ENCODE peak calls at places on chromosomes 16 and 17, in seven cellular contexts. L is IMR-90, Y is vagina, A is lung, W is thoracic aorta, F is mucosa of descending colon, I is AG04450. B is an unnamed sample. For H3K9me3, the result is how much of the 10 kb centered on the place peaks cover.

GRCh38 chr17:31508310-31509094 is 117.0 kb downstream of the RAB11FIP4 start:
- DNase-seq in L (peak), Y (no peak), A (no peak), W (no peak), F (peak), I (no peak), B (peak)

GRCh38 chr16:50381679-50382440 is 13.1 kb upstream of the BRD7 start:
- DNase-seq in L (no peak), Y (no peak), A (no peak), W (no peak), F (no peak), I (no peak), B (no peak)

GRCh38 chr16:88650749-88651275 is at the start of gene CYBA:
- DNase-seq in L (peak), Y (no peak), A (peak), W (no peak), F (peak), I (no peak), B (peak)

GRCh38 chr17:45430738-45431530 is 1.7 kb downstream of the ARHGAP27 start:
- DNase-seq in L (no peak), Y (no peak), A (peak), W (no peak), F (peak), I (no peak), B (no peak)

GRCh38 chr17:21228111-21228510 is 14.2 kb upstream of the TMEM11 start:
- DNase-seq in L (no peak), Y (no peak), A (no peak), W (no peak), F (no peak), I (no peak), B (no peak)

GRCh38 chr17:51056813-51057510 is 63.7 kb downstream of the SPAG9 start:
- DNase-seq in L (peak), Y (no peak), A (no peak), W (no peak), F (no peak), I (peak), B (no peak)

GRCh38 chr17:75454193-75454592 is 2.2 kb upstream of the TMEM94 start:
- DNase-seq in L (no peak), Y (no peak), A (no peak), W (no peak), F (no peak), I (no peak), B (no peak)

GRCh38 chr17:77098884-77099545 is 41.8 kb upstream of the SEC14L1 start:
- DNase-seq in L (peak), Y (no peak), A (peak), W (no peak), F (no peak), I (peak), B (no peak)

GRCh38 chr17:65055708-65056638 is 567 bp downstream of the GNA13 start:
- DNase-seq in L (peak), Y (no peak), A (peak), W (peak), F (peak), I (no peak), B (peak)

GRCh38 chr16:72172105-72173034 is at the start of gene PMFBP1:
- DNase-seq in L (peak), Y (no peak), A (peak), W (peak), F (no peak), I (peak), B (no peak)

GRCh38 chr16:78505544-78506371 is 406.3 kb downstream of the WWOX start:
- DNase-seq in L (no peak), Y (no peak), A (peak), W (peak), F (peak), I (no peak), B (no peak)

GRCh38 chr17:48751733-48752398 is 23.3 kb upstream of the HOXB13 start:
- DNase-seq in L (no peak), Y (no peak), A (no peak), W (no peak), F (no peak), I (no peak), B (no peak)

GRCh38 chr17:66985338-66985737 is 20.8 kb downstream of the CACNG4 start:
- DNase-seq in L (no peak), Y (no peak), A (no peak), W (no peak), F (no peak), I (no peak), B (no peak)

GRCh38 chr17:1267471-1267947 is 2.7 kb upstream of the BHLHA9 start:
- DNase-seq in L (no peak), Y (no peak), A (no peak), W (peak), F (no peak), I (no peak), B (no peak)

GRCh38 chr16:89052824-89053724 is 40.6 kb upstream of the ACSF3 start:
- DNase-seq in L (peak), Y (no peak), A (no peak), W (no peak), F (peak), I (no peak), B (no peak)

GRCh38 chr17:43608313-43608712 is 53.4 kb downstream of the MEOX1 start:
- DNase-seq in L (peak), Y (no peak), A (no peak), W (no peak), F (no peak), I (no peak), B (no peak)

GRCh38 chr16:69150146-69150865 is 17.9 kb downstream of the UTP4 start:
- DNase-seq in L (peak), Y (no peak), A (peak), W (peak), F (no peak), I (peak), B (no peak)

GRCh38 chr17:75637143-75637538 is 3.9 kb downstream of the SMIM5 start:
- DNase-seq in L (no peak), Y (no peak), A (no peak), W (no peak), F (peak), I (no peak), B (no peak)

GRCh38 chr17:27384261-27384701 is 72.0 kb upstream of the KSR1 start:
- DNase-seq in L (peak), Y (no peak), A (no peak), W (peak), F (no peak), I (peak), B (no peak)

GRCh38 chr16:35573407-35573806 is 2114.0 kb downstream of the TP53TG3F start:
- DNase-seq in L (no peak), Y (no peak), A (no peak), W (no peak), F (no peak), I (no peak), B (no peak)

GRCh38 chr16:35572186-35572585 is 2112.8 kb downstream of the TP53TG3F start:
- DNase-seq in L (no peak), Y (no peak), A (no peak), W (no peak), F (no peak), I (no peak), B (no peak)

GRCh38 chr16:35574011-35574410 is 2114.6 kb downstream of the TP53TG3F start:
- DNase-seq in L (no peak), Y (no peak), A (no peak), W (no peak), F (no peak), I (no peak), B (no peak)

GRCh38 chr16:35575432-35575821 is 2116.0 kb downstream of the TP53TG3F start:
- DNase-seq in L (no peak), Y (no peak), A (no peak), W (no peak), F (no peak), I (no peak), B (no peak)

DNA sequence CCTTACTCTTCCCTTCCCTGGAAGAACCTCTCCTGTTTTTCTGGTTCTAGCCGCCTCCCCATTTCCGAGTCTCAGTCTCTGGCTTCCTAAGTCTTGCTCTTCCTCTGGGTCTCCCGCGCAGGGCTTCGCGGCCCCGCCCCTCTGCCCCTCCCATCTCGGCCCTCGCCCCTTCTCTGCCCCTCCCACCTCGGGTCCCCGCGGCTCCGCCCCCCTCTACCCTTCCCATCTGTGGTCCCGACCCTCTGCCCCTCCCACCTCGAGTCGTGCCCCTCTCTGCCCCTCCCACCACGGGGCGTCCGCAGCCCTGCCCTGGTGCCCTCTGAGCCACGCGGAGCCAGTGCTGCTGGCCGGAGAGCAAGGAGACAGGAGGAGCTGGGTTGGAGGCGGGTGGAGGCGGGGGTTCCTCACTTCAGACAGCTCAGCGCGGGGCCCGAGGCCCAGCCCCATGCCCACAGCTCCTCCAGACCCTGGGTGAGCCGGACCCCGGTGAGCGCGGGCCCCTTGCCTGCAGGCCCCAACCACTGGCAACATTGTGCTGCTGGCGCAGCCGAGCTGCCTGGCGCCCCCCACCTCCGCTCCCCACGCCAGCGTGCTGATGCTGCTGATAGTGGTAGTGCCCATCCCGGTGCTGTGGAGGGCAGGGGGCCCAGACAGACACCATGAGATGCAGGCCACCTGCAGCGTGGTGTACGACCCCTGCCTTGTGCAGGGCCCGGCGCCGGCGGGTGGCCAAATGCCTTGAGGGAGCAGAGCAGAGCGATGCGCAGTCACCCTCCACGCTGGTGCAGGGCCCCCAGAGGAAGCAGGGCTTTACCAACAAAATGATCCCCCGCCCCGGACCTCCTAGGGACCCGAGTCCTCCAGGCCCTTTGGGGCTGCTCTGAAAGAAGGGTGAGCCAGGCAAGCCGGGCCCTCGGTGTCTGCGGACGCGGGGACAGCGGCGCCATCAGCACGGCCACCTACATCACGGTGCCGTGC is 2115.3 kb downstream of the TP53TG3F start:
- DNase-seq in L (no peak), Y (peak), A (no peak), W (no peak), F (no peak), I (no peak), B (no peak)
- H3K9me3 ChIP-seq in L (under half), Y (under half), A (under half), W (under half), F (half or more), I (half or more), B (under half)

GRCh38 chr17:6047966-6048365 is 22.2 kb upstream of the WSCD1 start:
- DNase-seq in L (no peak), Y (no peak), A (no peak), W (no peak), F (no peak), I (no peak), B (no peak)

GRCh38 chr17:6043405-6043804 is 26.8 kb upstream of the WSCD1 start:
- DNase-seq in L (no peak), Y (no peak), A (no peak), W (no peak), F (no peak), I (no peak), B (no peak)

GRCh38 chr17:6044261-6044660 is 25.9 kb upstream of the WSCD1 start:
- DNase-seq in L (no peak), Y (no peak), A (no peak), W (no peak), F (no peak), I (no peak), B (no peak)

GRCh38 chr17:6046431-6046830 is 23.7 kb upstream of the WSCD1 start:
- DNase-seq in L (no peak), Y (no peak), A (no peak), W (no peak), F (no peak), I (no peak), B (no peak)

DNA sequence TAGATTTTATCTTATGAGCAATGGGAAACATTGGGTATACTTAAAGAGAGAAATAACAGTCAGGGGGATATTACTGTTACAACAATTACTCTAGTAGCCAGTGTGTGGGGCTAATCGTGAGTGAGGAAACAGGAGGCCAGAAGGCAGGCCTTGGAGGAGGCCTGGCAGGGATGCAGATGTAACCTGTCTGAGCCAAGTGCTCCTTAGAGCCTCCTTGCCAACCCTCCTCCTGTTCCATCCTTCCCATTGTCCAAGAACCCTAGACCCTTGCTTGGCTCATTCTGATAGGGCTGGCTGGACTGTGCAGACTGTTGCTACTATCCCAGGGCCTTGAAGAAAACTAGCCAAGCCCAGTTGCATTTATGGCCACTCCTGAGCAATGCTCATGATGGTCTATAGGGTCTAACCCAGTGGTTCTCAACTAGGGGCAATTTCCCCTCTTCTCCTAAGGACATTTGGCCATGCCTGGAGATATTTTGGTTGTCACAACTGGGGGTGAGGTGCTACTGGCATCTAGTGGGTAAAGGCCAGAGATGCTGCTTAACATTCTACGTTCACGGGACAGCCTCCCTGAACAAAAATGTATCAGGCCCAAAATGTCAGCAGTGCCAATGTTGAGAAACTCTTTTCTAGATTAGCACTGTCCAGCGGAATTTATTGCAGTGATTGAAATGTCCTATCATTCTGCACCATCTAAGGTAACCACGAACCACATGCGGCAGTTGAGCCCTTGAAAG is 24.4 kb upstream of the WSCD1 start:
- DNase-seq in L (no peak), Y (no peak), A (no peak), W (no peak), F (no peak), I (no peak), B (no peak)
- TF ChIP-seq CTCF in L (no peak), Y (no peak), A (no peak), W (no peak), F (no peak), I (no peak), B (no peak)

GRCh38 chr17:70995997-70996396 is 826.7 kb downstream of the KCNJ2 start:
- DNase-seq in L (no peak), Y (no peak), A (no peak), W (no peak), F (no peak), I (no peak), B (no peak)
- H3K9me3 ChIP-seq in L (under half), Y (under half), A (under half), W (under half), F (under half), I (under half), B (under half)

GRCh38 chr17:73643012-73643845 is 1.0 kb downstream of the SDK2 start:
- DNase-seq in L (no peak), Y (no peak), A (no peak), W (no peak), F (peak), I (no peak), B (no peak)
- TF ChIP-seq CTCF in L (no peak), Y (no peak), A (no peak), W (peak), F (no peak), I (no peak), B (no peak)

GRCh38 chr17:71472809-71473789 is 647.7 kb upstream of the SOX9 start:
- DNase-seq in L (peak), Y (no peak), A (no peak), W (no peak), F (no peak), I (peak), B (no peak)

GRCh38 chr17:71467719-71468118 is 653.1 kb upstream of the SOX9 start:
- DNase-seq in L (no peak), Y (no peak), A (no peak), W (no peak), F (no peak), I (no peak), B (no peak)

GRCh38 chr17:71464241-71464640 is 656.6 kb upstream of the SOX9 start:
- DNase-seq in L (no peak), Y (no peak), A (no peak), W (no peak), F (no peak), I (no peak), B (no peak)

DNA sequence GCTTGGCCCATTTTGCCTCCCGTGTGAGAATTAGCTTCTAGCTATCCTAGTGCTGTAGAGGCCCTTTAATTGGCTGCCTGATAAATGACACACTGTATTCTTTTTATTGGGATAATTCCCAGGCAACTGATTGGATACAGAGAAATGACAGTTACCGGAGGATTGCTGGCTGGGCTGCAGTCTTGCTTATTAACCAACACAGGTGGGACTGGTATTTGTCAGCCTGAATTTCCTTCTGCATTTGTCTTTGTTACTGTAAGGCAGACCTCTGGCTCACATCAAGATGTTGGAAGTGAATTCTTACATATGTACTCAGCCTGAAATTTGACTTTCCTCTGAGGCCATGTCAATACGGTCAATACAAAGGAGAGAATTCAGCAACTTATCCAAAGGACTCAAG is 650.8 kb upstream of the SOX9 start:
- DNase-seq in L (no peak), Y (no peak), A (no peak), W (no peak), F (no peak), I (no peak), B (no peak)
- H3K9me3 ChIP-seq in L (under half), Y (under half), A (under half), W (under half), F (under half), I (under half), B (under half)

DNA sequence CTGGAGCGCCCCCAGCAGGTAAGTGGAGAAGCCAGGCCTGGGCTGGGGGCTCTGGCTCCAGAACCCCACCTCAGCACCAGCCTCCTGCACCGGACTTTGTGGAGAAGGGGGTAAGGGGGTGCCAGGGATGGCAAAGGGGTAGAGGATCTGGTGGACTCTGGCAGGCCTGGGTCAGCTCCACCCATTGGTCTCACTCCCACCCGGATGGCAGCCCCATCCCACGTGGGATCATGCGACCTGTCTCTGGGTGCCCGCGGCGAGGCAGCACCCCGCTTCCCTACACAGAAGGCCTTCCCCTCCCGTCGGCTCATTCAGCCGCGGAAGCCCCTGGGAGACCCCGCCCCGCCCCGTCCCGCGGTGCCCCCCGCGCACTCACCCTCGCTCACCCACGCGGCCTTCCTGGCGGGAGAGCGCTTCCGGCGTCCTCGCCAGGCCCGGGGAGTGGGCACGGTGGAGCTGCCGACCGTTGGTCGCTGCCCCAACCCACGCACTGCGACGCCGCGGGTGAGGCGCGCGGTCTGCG is 498 bp upstream of the PLEKHG4 start:
- DNase-seq in L (no peak), Y (no peak), A (no peak), W (no peak), F (no peak), I (no peak), B (peak)
- TF ChIP-seq CTCF in L (peak), Y (no peak), A (no peak), W (no peak), F (no peak), I (peak), B (no peak)

B was measured in CD4-positive, alpha-beta T cell.